ENCODE peak calls at places on chromosomes 11 and 22, in six cellular contexts. R, Y, X, T, V and C are unnamed samples.

GRCh38 chr22:21797444-21798221 is 62.0 kb upstream of the YPEL1 start:
- DNase-seq in R (no peak), T (peak; percentile 45), V (no peak), X (no peak), Y (no peak), C (no peak)

GRCh38 chr11:16607675-16608644 is 130.5 kb upstream of the C11orf58 start:
- DNase-seq in Y (no peak), T (peak; percentile 77), V (no peak), X (no peak), R (peak; percentile 57), C (peak; percentile 58)

GRCh38 chr22:30027169-30027568 is 53.1 kb upstream of the HORMAD2 start:
- DNase-seq in Y (no peak), X (no peak), T (no peak), V (no peak), R (peak; percentile 24), C (no peak)

GRCh38 chr11:88308576-88308975 is 29.0 kb downstream of the CTSC start:
- DNase-seq in X (no peak), V (no peak), Y (peak; percentile 39), T (no peak), R (no peak), C (no peak)

GRCh38 chr11:17846852-17847453 is 112.4 kb downstream of the KCNC1 start:
- DNase-seq in Y (peak; percentile 3), T (peak; percentile 37), R (peak; percentile 30), V (no peak), X (no peak), C (peak; percentile 5)

GRCh38 chr22:19048531-19048930 is 73.7 kb downstream of the DGCR2 start:
- DNase-seq in R (no peak), T (no peak), X (no peak), Y (no peak), V (no peak), C (no peak)

GRCh38 chr11:71580057-71581003 is 2.3 kb downstream of the KRTAP5-11 start:
- DNase-seq in X (no peak), R (peak; percentile 69), V (peak; percentile 63), T (peak; percentile 88), Y (peak; percentile 46), C (peak; percentile 56)

GRCh38 chr22:20187777-20188566 is 37.1 kb upstream of the CCDC188 start:
- DNase-seq in V (no peak), X (no peak), Y (no peak), R (no peak), T (no peak), C (no peak)

GRCh38 chr22:41946360-41947180 is at the start of gene CENPM:
- DNase-seq in X (peak; percentile 98), Y (peak; percentile 96), T (peak; percentile 95), V (peak; percentile 85), R (peak; percentile 97), C (peak; percentile 94)

GRCh38 chr11:123188508-123189165 is 6.4 kb downstream of the CLMP start:
- DNase-seq in R (peak; percentile 10), V (peak; percentile 85), T (peak; percentile 93), Y (no peak), X (no peak), C (no peak)

GRCh38 chr11:13984616-13985474 is 22.3 kb downstream of the SPON1 start:
- DNase-seq in V (peak; percentile 41), R (no peak), T (peak; percentile 44), Y (no peak), X (no peak), C (no peak)

GRCh38 chr11:78789365-78789764 is 214.7 kb upstream of the NARS2 start:
- DNase-seq in X (no peak), Y (no peak), R (no peak), T (no peak), V (no peak), C (no peak)

GRCh38 chr11:116078101-116078561 is 573.9 kb upstream of the CADM1 start:
- DNase-seq in V (no peak), R (no peak), X (peak; percentile 33), T (no peak), Y (peak; percentile 51), C (peak; percentile 38)

GRCh38 chr11:111097191-111097590 is 148.3 kb upstream of the POU2AF2 start:
- DNase-seq in T (peak; percentile 82), X (no peak), R (no peak), Y (no peak), V (no peak), C (no peak)

GRCh38 chr22:19876941-19877625 is 22.4 kb upstream of the GNB1L start:
- DNase-seq in R (no peak), T (no peak), Y (no peak), V (no peak), X (no peak), C (no peak)

DNA sequence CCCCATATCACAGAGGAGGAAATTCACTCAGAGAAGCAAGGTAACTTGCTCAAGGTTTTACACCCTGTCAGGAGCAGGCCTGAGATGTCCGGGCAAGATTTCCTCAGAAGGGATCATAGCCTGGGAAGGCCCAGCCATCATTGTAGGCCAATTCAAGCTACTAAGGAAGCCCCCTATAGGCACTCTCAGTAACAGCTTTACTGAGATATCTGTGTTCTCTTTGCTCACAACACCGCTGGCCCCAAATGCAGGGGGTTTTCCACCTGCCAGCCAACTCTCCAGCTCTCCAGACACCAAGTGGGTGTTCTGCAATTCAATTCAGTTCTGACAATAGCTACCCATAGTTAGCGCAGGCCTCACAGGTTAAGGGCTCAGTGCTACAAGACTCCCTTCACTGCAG is 84.0 kb downstream of the SLC36A4 start:
- DNase-seq in T (no peak), X (no peak), V (no peak), Y (no peak), R (no peak), C (no peak)
- TF ChIP-seq CTCF in T (no peak), X (no peak), V (peak; percentile 11), Y (no peak), R (no peak), C (no peak)

GRCh38 chr11:131579932-131580387 is 209.5 kb downstream of the NTM start:
- DNase-seq in X (no peak), R (no peak), T (peak; percentile 24), V (no peak), Y (peak; percentile 37), C (peak; percentile 65)
- TF ChIP-seq CTCF in X (peak; percentile 67), R (no peak), T (peak; percentile 54), V (peak; percentile 55), Y (peak; percentile 50), C (peak; percentile 63)

GRCh38 chr11:102986815-102987214 is 31.3 kb upstream of the MMP13 start:
- DNase-seq in Y (no peak), X (no peak), V (no peak), T (no peak), R (no peak), C (no peak)

GRCh38 chr11:102989379-102990047 is 34.0 kb upstream of the MMP13 start:
- DNase-seq in R (no peak), Y (no peak), V (no peak), X (no peak), T (no peak), C (no peak)

GRCh38 chr11:102994101-102994500 is 38.6 kb upstream of the MMP13 start:
- DNase-seq in Y (no peak), T (no peak), V (no peak), R (peak; percentile 4), X (no peak), C (no peak)

GRCh38 chr11:102991776-102992175 is 36.2 kb upstream of the MMP13 start:
- DNase-seq in T (no peak), Y (no peak), V (no peak), R (no peak), X (no peak), C (no peak)

GRCh38 chr11:102990145-102990544 is 34.6 kb upstream of the MMP13 start:
- DNase-seq in T (no peak), Y (no peak), V (no peak), X (no peak), R (no peak), C (no peak)
- TF ChIP-seq CTCF in T (no peak), Y (no peak), V (no peak), X (no peak), R (no peak), C (no peak)

DNA sequence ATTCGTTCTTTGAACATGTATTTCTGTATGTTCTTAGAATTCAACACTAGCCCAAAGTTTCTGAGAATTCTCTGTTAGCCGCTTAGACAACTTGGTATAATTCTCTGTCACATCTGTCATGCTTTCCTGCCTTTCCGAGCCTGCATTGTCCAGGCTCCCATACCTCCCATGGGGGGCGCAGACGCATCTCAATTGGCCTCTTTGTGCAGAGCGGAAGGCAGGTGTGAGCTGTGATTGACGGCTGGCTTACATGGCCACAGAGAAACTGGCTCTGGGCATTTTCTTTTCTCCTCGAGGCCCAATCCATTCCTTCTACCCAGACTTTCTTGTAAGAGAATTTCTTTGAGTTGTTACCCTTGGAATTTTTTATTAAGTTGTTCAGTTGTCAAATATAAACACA is 132.7 kb upstream of the SESN3 start:
- DNase-seq in Y (no peak), R (no peak), X (no peak), T (no peak), V (no peak), C (no peak)
- TF ChIP-seq CTCF in Y (no peak), R (no peak), X (no peak), T (no peak), V (no peak), C (no peak)

GRCh38 chr11:124440608-124441007 is 4.9 kb downstream of the OR8B8 start:
- DNase-seq in X (no peak), T (no peak), Y (no peak), V (no peak), R (no peak), C (no peak)

GRCh38 chr11:124442847-124443246 is 2.6 kb downstream of the OR8B8 start:
- DNase-seq in Y (no peak), T (no peak), X (no peak), V (no peak), R (no peak), C (no peak)

GRCh38 chr11:124441081-124441480 is 4.4 kb downstream of the OR8B8 start:
- DNase-seq in V (no peak), X (no peak), T (no peak), R (no peak), Y (no peak), C (no peak)

GRCh38 chr11:124441519-124441918 is 4.0 kb downstream of the OR8B8 start:
- DNase-seq in V (no peak), X (no peak), R (no peak), T (no peak), Y (no peak), C (no peak)

GRCh38 chr11:124442442-124442841 is 3.1 kb downstream of the OR8B8 start:
- DNase-seq in V (no peak), T (peak; percentile 63), X (no peak), R (no peak), Y (no peak), C (no peak)
- TF ChIP-seq CTCF in V (no peak), T (peak; percentile 35), X (no peak), R (no peak), Y (no peak), C (no peak)

GRCh38 chr11:60625262-60625661 is 74.2 kb upstream of the MS4A8 start:
- DNase-seq in T (peak; percentile 30), V (peak; percentile 41), Y (peak; percentile 40), X (no peak), R (peak; percentile 10), C (no peak)
- TF ChIP-seq CTCF in T (peak; percentile 14), V (peak; percentile 37), Y (peak; percentile 24), X (peak; percentile 38), R (no peak), C (peak; percentile 14)

DNA sequence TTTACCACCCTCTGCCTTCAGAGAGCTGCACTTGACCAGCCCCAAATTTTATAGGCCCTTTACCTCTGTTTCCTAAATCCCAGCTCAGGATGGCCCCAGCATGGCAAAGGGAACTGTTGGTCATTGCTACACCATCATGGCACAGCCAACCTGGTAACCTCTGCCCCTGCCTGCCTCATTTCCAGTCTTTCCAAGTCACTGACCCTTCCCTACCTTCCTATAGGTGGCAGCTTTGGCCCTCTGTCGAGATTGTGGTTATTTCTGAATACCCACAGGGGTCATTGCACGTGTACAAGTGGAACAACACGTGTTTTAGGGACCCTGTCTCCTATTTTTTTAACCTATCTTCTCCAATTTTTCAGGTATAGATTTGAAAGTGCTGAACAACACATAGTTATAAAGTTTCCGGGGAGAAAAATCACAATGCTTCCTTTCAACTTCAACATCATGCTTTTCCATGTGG is 2.8 kb downstream of the GALNT18 start:
- DNase-seq in T (no peak), X (no peak), R (peak; percentile 20), Y (no peak), V (no peak), C (peak; percentile 26)
- TF ChIP-seq CTCF in T (no peak), X (no peak), R (no peak), Y (no peak), V (no peak), C (no peak)